ENCODE peak calls at places on chromosomes 4 and X, in seven cellular contexts. T is ovary; K is endothelial cell; O is NCI-H524 treated with DMSO at 0.1 percent for 48 hours; D is hippocampal formation; V is CD4-positive, CD25-positive, alpha-beta regulatory T cell; W is LHCN-M2. H is an unnamed sample.

GRCh38 chr4:99090511-99090910 is 1.9 kb upstream of the ADH5 start:
- DNase-seq in D (no peak), O (no peak), W (no peak), K (no peak), V (no peak), T (no peak), H (no peak)

GRCh38 chr4:182510836-182511235 is 267.6 kb downstream of the TENM3 start:
- DNase-seq in V (no peak), D (no peak), T (no peak), W (no peak), O (no peak), K (no peak), H (no peak)

GRCh38 chr4:1864076-1865008 is 6.9 kb upstream of the NSD2 start:
- DNase-seq in O (no peak), V (no peak), T (no peak), D (no peak), W (no peak), K (no peak), H (no peak)

GRCh38 chr4:110231869-110232268 is 33.5 kb upstream of the ELOVL6 start:
- DNase-seq in D (no peak), W (no peak), K (no peak), T (no peak), O (no peak), V (no peak), H (no peak)

GRCh38 chrX:124217289-124218251 is 114.9 kb upstream of the TEX13D start:
- DNase-seq in O (no peak), W (no peak), K (peak), V (peak), D (no peak), T (no peak), H (peak)

GRCh38 chr4:48315728-48316630 is 25.4 kb upstream of the SLAIN2 start:
- DNase-seq in K (peak), D (no peak), O (peak), T (no peak), W (peak), V (peak), H (peak)

GRCh38 chr4:147927377-147928137 is 195.7 kb downstream of the ARHGAP10 start:
- DNase-seq in V (no peak), K (no peak), D (no peak), O (no peak), W (no peak), T (no peak), H (no peak)

GRCh38 chr4:73021634-73022033 is 47.9 kb downstream of the COX18 start:
- DNase-seq in W (peak), D (no peak), K (no peak), O (no peak), V (peak), T (no peak), H (no peak)

GRCh38 chrX:24081661-24082154 is 27.0 kb downstream of the EIF2S3 start:
- DNase-seq in O (no peak), T (peak), V (peak), D (peak), K (peak), W (peak), H (peak)

GRCh38 chr4:51901363-51901762 is 58.4 kb downstream of the DCUN1D4 start:
- DNase-seq in O (no peak), T (no peak), K (no peak), W (no peak), V (no peak), D (no peak), H (no peak)

GRCh38 chrX:137549846-137550534 is 15.9 kb upstream of the ZIC3 start:
- DNase-seq in O (no peak), D (no peak), W (no peak), K (no peak), V (no peak), T (no peak), H (no peak)

GRCh38 chr4:167234388-167234881 is at the start of gene SPOCK3:
- DNase-seq in V (peak), O (no peak), D (peak), W (peak), K (peak), T (peak), H (peak)

GRCh38 chr4:176274441-176274840 is 5.4 kb upstream of the ASB5 start:
- DNase-seq in O (no peak), K (no peak), T (no peak), D (no peak), W (peak), V (no peak), H (no peak)

GRCh38 chr4:87354168-87355102 is 31.8 kb upstream of the HSD17B13 start:
- DNase-seq in K (no peak), V (no peak), O (no peak), D (no peak), W (peak), T (no peak), H (no peak)

GRCh38 chr4:141637565-141637964 is 1.2 kb downstream of the IL15 start:
- DNase-seq in D (no peak), V (no peak), T (no peak), O (no peak), W (no peak), K (no peak), H (no peak)